ENCODE peak calls at places on chromosomes 4 and X, in five cellular contexts. One of them, this sample, is unnamed.
A peak's percentile ranks its signal among the peaks of the same experiment; 100 is the strongest.

GRCh38 chr4:113674251-113674650 is 87.3 kb downstream of the CAMK2D start:
- DNase-seq in amygdala: no peak
- DNase-seq in NCI-H2029 treated with DMSO at 0.1 percent for 48 hours: peak; percentile 40
- DNase-seq in T-helper 2 cell: no peak
- DNase-seq in neural crest cell: no peak
- DNase-seq in this sample: no peak

GRCh38 chrX:36241397-36241796 is 321.9 kb downstream of the CFAP47 start:
- DNase-seq in amygdala: no peak
- DNase-seq in NCI-H2029 treated with DMSO at 0.1 percent for 48 hours: peak; percentile 4
- DNase-seq in T-helper 2 cell: no peak
- DNase-seq in neural crest cell: no peak
- DNase-seq in this sample: no peak

GRCh38 chr4:97770222-97770621 is 373.1 kb downstream of the STPG2 start:
- DNase-seq in amygdala: no peak
- DNase-seq in NCI-H2029 treated with DMSO at 0.1 percent for 48 hours: no peak
- DNase-seq in T-helper 2 cell: no peak
- DNase-seq in neural crest cell: no peak
- DNase-seq in this sample: no peak

GRCh38 chr4:105808459-105809041 is 86.7 kb upstream of the NPNT start:
- DNase-seq in amygdala: no peak
- DNase-seq in NCI-H2029 treated with DMSO at 0.1 percent for 48 hours: no peak
- DNase-seq in T-helper 2 cell: peak; percentile 43
- DNase-seq in neural crest cell: no peak
- DNase-seq in this sample: no peak

GRCh38 chr4:101230806-101231426 is 116.4 kb downstream of the PPP3CA start:
- DNase-seq in amygdala: no peak
- DNase-seq in NCI-H2029 treated with DMSO at 0.1 percent for 48 hours: no peak
- DNase-seq in T-helper 2 cell: no peak
- DNase-seq in neural crest cell: no peak
- DNase-seq in this sample: no peak

GRCh38 chr4:113293043-113293560 is 243.6 kb downstream of the ANK2 start:
- DNase-seq in amygdala: peak; percentile 28
- DNase-seq in NCI-H2029 treated with DMSO at 0.1 percent for 48 hours: no peak
- DNase-seq in T-helper 2 cell: peak; percentile 14
- DNase-seq in neural crest cell: no peak
- DNase-seq in this sample: peak; percentile 25

GRCh38 chrX:119398587-119398973 is 556 bp upstream of the SLC25A43 start:
- DNase-seq in amygdala: no peak
- DNase-seq in NCI-H2029 treated with DMSO at 0.1 percent for 48 hours: no peak
- DNase-seq in T-helper 2 cell: peak; percentile 5
- DNase-seq in neural crest cell: no peak
- DNase-seq in this sample: no peak

GRCh38 chr4:15712214-15712613 is 9.3 kb downstream of the BST1 start:
- DNase-seq in amygdala: no peak
- DNase-seq in NCI-H2029 treated with DMSO at 0.1 percent for 48 hours: no peak
- DNase-seq in T-helper 2 cell: no peak
- DNase-seq in neural crest cell: no peak
- DNase-seq in this sample: no peak

GRCh38 chrX:276588-277171 is 4.5 kb upstream of the PLCXD1 start:
- DNase-seq in amygdala: no peak
- DNase-seq in NCI-H2029 treated with DMSO at 0.1 percent for 48 hours: no peak
- DNase-seq in T-helper 2 cell: no peak
- DNase-seq in neural crest cell: no peak
- DNase-seq in this sample: no peak

GRCh38 chrX:40096395-40097091 is 1.2 kb downstream of the BCOR start:
- DNase-seq in amygdala: peak; percentile 39
- DNase-seq in NCI-H2029 treated with DMSO at 0.1 percent for 48 hours: no peak
- DNase-seq in T-helper 2 cell: peak; percentile 69
- DNase-seq in neural crest cell: no peak
- DNase-seq in this sample: no peak

GRCh38 chrX:73831500-73831899 is 268.5 kb downstream of the CHIC1 start:
- DNase-seq in amygdala: no peak
- DNase-seq in NCI-H2029 treated with DMSO at 0.1 percent for 48 hours: no peak
- DNase-seq in T-helper 2 cell: no peak
- DNase-seq in neural crest cell: no peak
- DNase-seq in this sample: no peak

GRCh38 chr4:75708218-75708691 is 16.1 kb upstream of the USO1 start:
- DNase-seq in amygdala: no peak
- DNase-seq in NCI-H2029 treated with DMSO at 0.1 percent for 48 hours: no peak
- DNase-seq in T-helper 2 cell: peak; percentile 71
- DNase-seq in neural crest cell: no peak
- DNase-seq in this sample: no peak

GRCh38 chr4:26220704-26221103 is 100.1 kb upstream of the RBPJ start:
- DNase-seq in amygdala: no peak
- DNase-seq in NCI-H2029 treated with DMSO at 0.1 percent for 48 hours: no peak
- DNase-seq in T-helper 2 cell: no peak
- DNase-seq in neural crest cell: no peak
- DNase-seq in this sample: no peak

GRCh38 chr4:169619518-169619957 is 840 bp upstream of the CLCN3 start:
- DNase-seq in amygdala: peak; percentile 35
- DNase-seq in NCI-H2029 treated with DMSO at 0.1 percent for 48 hours: no peak
- DNase-seq in T-helper 2 cell: peak; percentile 72
- DNase-seq in neural crest cell: no peak
- DNase-seq in this sample: peak; percentile 15

GRCh38 chr4:8296491-8296890 is 26.9 kb downstream of the HTRA3 start:
- DNase-seq in amygdala: no peak
- DNase-seq in NCI-H2029 treated with DMSO at 0.1 percent for 48 hours: no peak
- DNase-seq in T-helper 2 cell: no peak
- DNase-seq in neural crest cell: no peak
- DNase-seq in this sample: no peak

GRCh38 chrX:12002876-12003275 is 135.4 kb upstream of the FRMPD4 start:
- DNase-seq in amygdala: no peak
- DNase-seq in NCI-H2029 treated with DMSO at 0.1 percent for 48 hours: no peak
- DNase-seq in T-helper 2 cell: no peak
- DNase-seq in neural crest cell: no peak
- DNase-seq in this sample: no peak

GRCh38 chr4:73653695-73654106 is 33.5 kb upstream of the RASSF6 start:
- DNase-seq in amygdala: peak; percentile 47
- DNase-seq in NCI-H2029 treated with DMSO at 0.1 percent for 48 hours: peak; percentile 82
- DNase-seq in T-helper 2 cell: peak; percentile 55
- DNase-seq in neural crest cell: peak; percentile 8
- DNase-seq in this sample: no peak

GRCh38 chr4:83599183-83599582 is 63.3 kb downstream of the GPAT3 start:
- DNase-seq in amygdala: no peak
- DNase-seq in NCI-H2029 treated with DMSO at 0.1 percent for 48 hours: no peak
- DNase-seq in T-helper 2 cell: peak; percentile 47
- DNase-seq in neural crest cell: no peak
- DNase-seq in this sample: no peak

GRCh38 chrX:111886678-111887077 is 10.7 kb downstream of the TRPC5OS start:
- DNase-seq in amygdala: no peak
- DNase-seq in NCI-H2029 treated with DMSO at 0.1 percent for 48 hours: no peak
- DNase-seq in T-helper 2 cell: no peak
- DNase-seq in neural crest cell: no peak
- DNase-seq in this sample: no peak

GRCh38 chr4:8435656-8436121 is 4.8 kb downstream of the ACOX3 start:
- DNase-seq in amygdala: no peak
- DNase-seq in NCI-H2029 treated with DMSO at 0.1 percent for 48 hours: no peak
- DNase-seq in T-helper 2 cell: peak; percentile 68
- DNase-seq in neural crest cell: no peak
- DNase-seq in this sample: no peak

GRCh38 chr4:6262176-6262575 is 7.5 kb upstream of the WFS1 start:
- DNase-seq in amygdala: no peak
- DNase-seq in NCI-H2029 treated with DMSO at 0.1 percent for 48 hours: no peak
- DNase-seq in T-helper 2 cell: no peak
- DNase-seq in neural crest cell: no peak
- DNase-seq in this sample: no peak

GRCh38 chr4:145937990-145938611 is 522 bp downstream of the ZNF827 start:
- DNase-seq in amygdala: no peak
- DNase-seq in NCI-H2029 treated with DMSO at 0.1 percent for 48 hours: peak; percentile 10
- DNase-seq in T-helper 2 cell: peak; percentile 79
- DNase-seq in neural crest cell: peak; percentile 3
- DNase-seq in this sample: no peak

This sample was measured in hippocampal formation.